ENCODE peak calls at places on chromosomes 4 and X, in four cellular contexts. H, J, E and B are unnamed samples.

GRCh38 chrX:151458824-151459223 is 61.8 kb downstream of the VMA21 start:
- DNase-seq in H (no peak), J (no peak), E (no peak), B (no peak)

GRCh38 chrX:8105531-8105930 is 65.5 kb downstream of the VCX2 start:
- DNase-seq in H (no peak), J (no peak), E (no peak), B (no peak)

GRCh38 chrX:104168127-104168526 is 1.9 kb downstream of the FAM199X start:
- DNase-seq in H (no peak), J (no peak), E (no peak), B (no peak)

GRCh38 chr4:128310266-128310697 is 22.7 kb upstream of the PGRMC2 start:
- DNase-seq in H (no peak), J (no peak), E (peak), B (no peak)

GRCh38 chrX:21800344-21800770 is 39.1 kb upstream of the MBTPS2 start:
- DNase-seq in H (no peak), J (no peak), E (peak), B (no peak)

GRCh38 chr4:101169044-101170014 is 178.0 kb downstream of the PPP3CA start:
- DNase-seq in H (peak), J (peak), E (peak), B (peak)

GRCh38 chr4:140308366-140309123 is 64.9 kb upstream of the SCOC start:
- DNase-seq in H (peak), J (no peak), E (peak), B (peak)

GRCh38 chr4:84967292-84967651 is 782 bp upstream of the WDFY3 start:
- DNase-seq in H (peak), J (no peak), E (no peak), B (peak)

GRCh38 chr4:80365928-80366327 is 30.4 kb downstream of the CFAP299 start:
- DNase-seq in H (peak), J (peak), E (peak), B (peak)